ENCODE peak calls at places on chromosomes 11 and 22, in seven cellular contexts. Y, N, Z, A, J, I and B are unnamed samples.
A peak's percentile ranks its signal among the peaks of the same experiment; 100 is the strongest.

GRCh38 chr11:107139396-107139795 is 121.1 kb upstream of the GUCY1A2 start:
- DNase-seq in A (no peak), J (no peak), Z (no peak), Y (no peak), I (no peak), N (no peak), B (no peak)

GRCh38 chr11:63510360-63511130 is 4.7 kb downstream of the LGALS12 start:
- DNase-seq in N (peak; percentile 52), I (no peak), Z (no peak), A (no peak), Y (no peak), J (no peak), B (no peak)

GRCh38 chr11:119108151-119108856 is 1.2 kb downstream of the C2CD2L start:
- DNase-seq in I (peak; percentile 54), Z (peak; percentile 58), A (no peak), J (peak; percentile 71), Y (peak; percentile 79), N (no peak), B (peak; percentile 65)

GRCh38 chr11:27231519-27231918 is 131.5 kb downstream of the CCDC34 start:
- DNase-seq in I (no peak), Z (peak; percentile 9), N (no peak), Y (no peak), J (no peak), A (no peak), B (no peak)

GRCh38 chr22:37176464-37177061 is 11.5 kb downstream of the C1QTNF6 start:
- DNase-seq in Y (no peak), A (no peak), N (peak; percentile 69), J (no peak), Z (no peak), I (no peak), B (no peak)

GRCh38 chr11:3956038-3956437 is 100.6 kb downstream of the STIM1 start:
- DNase-seq in I (no peak), N (no peak), Z (no peak), A (no peak), J (no peak), Y (no peak), B (no peak)

GRCh38 chr22:31345331-31346254 is 553 bp downstream of the PATZ1 start:
- DNase-seq in A (peak; percentile 89), N (peak; percentile 71), Z (peak; percentile 75), I (no peak), Y (peak; percentile 90), J (peak; percentile 96), B (peak; percentile 89)

GRCh38 chr11:117738246-117738957 is 58.6 kb downstream of the DSCAML1 start:
- DNase-seq in I (no peak), N (no peak), Z (no peak), J (no peak), A (no peak), Y (no peak), B (no peak)

GRCh38 chr11:12394601-12395000 is 17.2 kb downstream of the PARVA start:
- DNase-seq in A (no peak), N (no peak), Y (no peak), I (no peak), J (no peak), Z (no peak), B (no peak)

GRCh38 chr11:18706330-18707243 is 8.0 kb downstream of the TMEM86A start:
- DNase-seq in A (peak; percentile 29), J (peak; percentile 51), N (peak; percentile 68), Z (peak; percentile 63), Y (peak; percentile 34), I (no peak), B (no peak)
- H3K4me1 ChIP-seq in A (peaks cover 7% of the 10 kb centered on the region), J (no peaks in the 10 kb centered on the region), N (no peaks in the 10 kb centered on the region), Z (peaks cover 12% of the 10 kb centered on the region), Y (no peaks in the 10 kb centered on the region), I (no peaks in the 10 kb centered on the region), B (no peaks in the 10 kb centered on the region)

DNA sequence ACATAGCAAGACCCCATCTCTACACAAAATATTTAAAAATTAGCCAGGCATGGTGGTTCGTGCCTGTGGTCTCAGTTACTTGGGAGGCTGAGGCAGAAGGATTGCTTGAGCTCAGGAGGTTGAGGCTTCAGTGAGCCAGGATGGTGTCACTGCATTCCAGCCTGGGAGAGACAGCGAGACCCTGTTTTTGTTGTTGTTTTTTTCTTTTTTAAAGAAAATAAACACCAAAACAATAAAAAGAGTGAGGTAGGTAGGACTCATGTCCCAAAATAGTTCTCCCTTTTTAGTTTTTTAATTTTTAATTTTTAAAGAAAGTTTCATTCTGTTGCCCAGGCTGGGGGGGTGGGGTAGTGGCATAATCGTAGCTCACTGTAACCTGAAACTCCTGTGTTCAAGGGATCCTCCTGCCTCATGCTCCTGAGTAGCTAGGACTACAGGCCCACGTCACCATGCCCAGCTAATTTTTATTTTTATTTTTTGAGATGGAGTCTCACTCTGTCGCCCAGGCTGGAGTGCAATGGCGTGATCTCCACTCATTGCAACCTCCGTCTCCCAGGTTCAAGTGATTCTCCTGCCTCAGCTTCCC is 25.5 kb upstream of the MALAT1 start:
- DNase-seq in Y (no peak), Z (no peak), J (no peak), I (no peak), N (no peak), A (no peak), B (no peak)
- H3K4me1 ChIP-seq in Y (peaks cover 36% of the 10 kb centered on the region), Z (peaks cover 3% of the 10 kb centered on the region), J (peaks cover 48% of the 10 kb centered on the region), I (peaks cover 27% of the 10 kb centered on the region), N (no peaks in the 10 kb centered on the region), A (peaks cover 24% of the 10 kb centered on the region), B (peaks cover 26% of the 10 kb centered on the region)

DNA sequence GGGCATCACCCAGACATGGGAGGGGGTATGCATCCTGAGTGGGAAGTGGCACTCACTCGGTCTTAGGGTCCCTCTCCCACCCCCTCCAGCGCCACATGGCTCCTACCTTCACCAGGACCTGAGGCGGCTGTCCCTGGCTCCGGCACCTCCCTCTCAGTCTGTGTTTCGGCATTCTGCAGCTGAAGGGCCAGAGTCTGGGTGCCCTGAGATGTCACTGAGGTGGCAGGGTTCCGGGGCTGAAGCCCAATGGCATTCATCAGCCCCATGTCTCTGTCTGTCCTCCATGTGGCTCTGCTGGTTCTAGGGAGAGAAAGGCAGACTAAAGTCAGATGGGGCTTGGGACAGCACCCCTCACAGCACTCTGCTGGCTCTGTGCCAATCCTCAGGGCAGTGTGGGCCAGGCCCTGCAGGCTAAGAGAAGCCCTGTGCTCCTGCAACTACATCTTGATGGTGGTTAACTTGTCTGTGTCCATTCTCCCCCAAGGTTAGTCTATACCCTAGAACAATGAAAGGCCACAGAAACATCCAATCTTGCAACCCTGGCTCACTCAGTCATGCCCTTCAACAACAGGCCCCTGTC is 16.9 kb upstream of the CHRM4 start:
- DNase-seq in Z (no peak), I (no peak), J (no peak), N (no peak), Y (no peak), A (no peak), B (no peak)
- H3K4me1 ChIP-seq in Z (no peaks in the 10 kb centered on the region), I (no peaks in the 10 kb centered on the region), J (no peaks in the 10 kb centered on the region), N (no peaks in the 10 kb centered on the region), Y (no peaks in the 10 kb centered on the region), A (no peaks in the 10 kb centered on the region), B (no peaks in the 10 kb centered on the region)

DNA sequence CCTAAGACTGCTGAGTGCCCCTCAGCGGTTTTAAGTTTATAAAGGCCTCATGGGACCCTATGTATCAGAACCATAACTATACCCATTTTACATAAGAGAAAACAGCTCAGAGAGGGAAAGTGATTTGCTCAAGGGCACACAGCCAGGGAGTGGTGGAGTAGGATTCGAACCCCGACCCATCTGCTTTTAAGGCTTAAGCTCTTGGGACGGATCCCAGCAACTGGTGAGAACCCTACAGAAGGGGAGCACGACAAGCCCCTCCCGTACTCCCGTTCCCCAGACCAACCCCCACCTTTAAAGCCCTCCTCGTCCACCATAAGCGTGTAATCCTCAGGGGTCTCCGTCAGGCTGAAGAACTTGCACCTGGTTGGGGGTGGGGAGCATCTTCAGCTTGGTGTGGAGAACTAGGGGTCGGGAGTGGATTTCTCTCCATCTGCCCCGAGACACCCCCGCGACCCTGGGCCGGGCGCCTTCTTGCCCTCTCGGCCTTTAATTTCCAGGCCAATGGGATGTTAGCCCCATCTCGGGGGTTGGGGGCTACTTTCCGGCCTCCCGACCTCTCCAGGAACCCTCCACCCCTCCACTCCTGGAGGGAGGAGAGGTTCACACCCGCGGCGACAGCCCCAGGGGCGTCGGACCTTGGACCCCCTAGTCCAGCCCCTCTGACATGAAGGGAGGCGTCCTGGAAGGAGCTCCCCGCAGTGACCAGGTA is 735 bp downstream of the CASTOR1 start:
- DNase-seq in Z (no peak), I (no peak), A (no peak), Y (no peak), N (no peak), J (no peak), B (no peak)
- H3K4me1 ChIP-seq in Z (peaks cover 4% of the 10 kb centered on the region), I (peaks cover 18% of the 10 kb centered on the region), A (peaks cover 34% of the 10 kb centered on the region), Y (peaks cover 4% of the 10 kb centered on the region), N (peaks cover 7% of the 10 kb centered on the region), J (peaks cover 31% of the 10 kb centered on the region), B (peaks cover 10% of the 10 kb centered on the region)